ENCODE peak calls at places on chromosomes 6 and 20, in six cellular contexts. G is A549, A is Peyer's patch, F is astrocyte, Y is AG10803, X is WERI-Rb-1. E is an unnamed sample.

GRCh38 chr20:47576516-47577033 is 74.9 kb downstream of the NCOA3 start:
- DNase-seq in G (peak), A (peak), F (peak), Y (peak), X (no peak), E (peak)

GRCh38 chr6:145199961-145200360 is 535.4 kb downstream of the EPM2A start:
- DNase-seq in G (no peak), A (no peak), F (peak), Y (peak), X (no peak), E (peak)

GRCh38 chr6:52877786-52878185 is 31.7 kb downstream of the GSTA3 start:
- DNase-seq in G (no peak), A (no peak), F (peak), Y (peak), X (no peak), E (no peak)

GRCh38 chr6:164243949-164244348 is 829.4 kb downstream of the QKI start:
- DNase-seq in G (no peak), A (no peak), F (peak), Y (no peak), X (no peak), E (no peak)

GRCh38 chr6:43803783-43804549 is 34.0 kb downstream of the VEGFA start:
- DNase-seq in G (no peak), A (peak), F (peak), Y (peak), X (no peak), E (peak)

GRCh38 chr6:128491041-128491642 is 29.3 kb downstream of the PTPRK start:
- DNase-seq in G (no peak), A (no peak), F (peak), Y (no peak), X (no peak), E (peak)

GRCh38 chr20:58647814-58648501 is 3.1 kb upstream of the STX16 start:
- DNase-seq in G (no peak), A (no peak), F (peak), Y (peak), X (no peak), E (peak)

GRCh38 chr6:1311400-1312192 is at the start of gene FOXQ1:
- DNase-seq in G (no peak), A (peak), F (no peak), Y (no peak), X (peak), E (peak)

GRCh38 chr6:112320561-112321300 is 26.4 kb upstream of the RFPL4B start:
- DNase-seq in G (no peak), A (no peak), F (no peak), Y (no peak), X (no peak), E (peak)

GRCh38 chr20:25199473-25200265 is 4.2 kb downstream of the ENTPD6 start:
- DNase-seq in G (no peak), A (no peak), F (no peak), Y (no peak), X (no peak), E (no peak)

GRCh38 chr6:151255811-151256210 is 16.0 kb downstream of the AKAP12 start:
- DNase-seq in G (no peak), A (no peak), F (no peak), Y (no peak), X (no peak), E (no peak)

GRCh38 chr20:30376767-30377658 is 880.5 kb upstream of the DEFB115 start:
- DNase-seq in G (peak), A (peak), F (peak), Y (peak), X (peak), E (peak)

GRCh38 chr20:47468290-47469050 is 33.2 kb upstream of the NCOA3 start:
- DNase-seq in G (no peak), A (no peak), F (no peak), Y (no peak), X (no peak), E (no peak)

GRCh38 chr20:61600061-61600460 is 348.0 kb downstream of the CDH4 start:
- DNase-seq in G (no peak), A (no peak), F (no peak), Y (no peak), X (no peak), E (no peak)

GRCh38 chr6:71289039-71289801 is 609 bp downstream of the OGFRL1 start:
- DNase-seq in G (no peak), A (peak), F (peak), Y (peak), X (no peak), E (peak)

GRCh38 chr20:62409935-62410741 is 3.1 kb upstream of the CABLES2 start:
- DNase-seq in G (peak), A (peak), F (no peak), Y (peak), X (peak), E (peak)

GRCh38 chr6:137728386-137729349 is 138.4 kb upstream of the TNFAIP3 start:
- DNase-seq in G (no peak), A (no peak), F (peak), Y (peak), X (no peak), E (peak)

GRCh38 chr6:112033824-112034223 is 20.1 kb upstream of the CCN6 start:
- DNase-seq in G (no peak), A (no peak), F (no peak), Y (no peak), X (no peak), E (no peak)

GRCh38 chr6:13813621-13814175 is 659 bp downstream of the MCUR1 start:
- DNase-seq in G (peak), A (peak), F (peak), Y (peak), X (peak), E (peak)

GRCh38 chr20:24633026-24633425 is 163.6 kb downstream of the SYNDIG1 start:
- DNase-seq in G (no peak), A (no peak), F (peak), Y (peak), X (no peak), E (no peak)

GRCh38 chr20:36548006-36548315 is 6.6 kb downstream of the MYL9 start:
- DNase-seq in G (no peak), A (no peak), F (no peak), Y (no peak), X (peak), E (no peak)

GRCh38 chr6:96947055-96947454 is 22.5 kb downstream of the KLHL32 start:
- DNase-seq in G (no peak), A (no peak), F (no peak), Y (no peak), X (no peak), E (no peak)

GRCh38 chr6:24489881-24490280 is 503 bp upstream of the GPLD1 start:
- DNase-seq in G (no peak), A (no peak), F (peak), Y (peak), X (peak), E (peak)

GRCh38 chr6:42696526-42697267 is 25.7 kb downstream of the PRPH2 start:
- DNase-seq in G (no peak), A (no peak), F (peak), Y (peak), X (no peak), E (peak)

GRCh38 chr6:11718461-11718860 is 60.1 kb downstream of the ADTRP start:
- DNase-seq in G (no peak), A (no peak), F (no peak), Y (peak), X (no peak), E (no peak)

GRCh38 chr6:109491207-109491938 is 8.4 kb upstream of the ZBTB24 start:
- DNase-seq in G (no peak), A (no peak), F (peak), Y (no peak), X (no peak), E (no peak)

GRCh38 chr20:1163653-1164052 is 21.1 kb downstream of the TMEM74B start:
- DNase-seq in G (no peak), A (no peak), F (no peak), Y (no peak), X (no peak), E (no peak)

GRCh38 chr6:144878577-144878976 is 593.4 kb downstream of the UTRN start:
- DNase-seq in G (no peak), A (no peak), F (no peak), Y (no peak), X (no peak), E (no peak)

GRCh38 chr6:44257753-44258324 is 511 bp upstream of the SLC35B2 start:
- DNase-seq in G (no peak), A (no peak), F (no peak), Y (no peak), X (no peak), E (no peak)

GRCh38 chr6:154606457-154606856 is 96.0 kb upstream of the CNKSR3 start:
- DNase-seq in G (no peak), A (no peak), F (no peak), Y (no peak), X (no peak), E (no peak)

GRCh38 chr6:100780648-100781047 is 100.5 kb downstream of the ASCC3 start:
- DNase-seq in G (no peak), A (no peak), F (no peak), Y (no peak), X (no peak), E (peak)

GRCh38 chr6:100774681-100775080 is 106.4 kb downstream of the ASCC3 start:
- DNase-seq in G (no peak), A (no peak), F (no peak), Y (peak), X (no peak), E (no peak)

DNA sequence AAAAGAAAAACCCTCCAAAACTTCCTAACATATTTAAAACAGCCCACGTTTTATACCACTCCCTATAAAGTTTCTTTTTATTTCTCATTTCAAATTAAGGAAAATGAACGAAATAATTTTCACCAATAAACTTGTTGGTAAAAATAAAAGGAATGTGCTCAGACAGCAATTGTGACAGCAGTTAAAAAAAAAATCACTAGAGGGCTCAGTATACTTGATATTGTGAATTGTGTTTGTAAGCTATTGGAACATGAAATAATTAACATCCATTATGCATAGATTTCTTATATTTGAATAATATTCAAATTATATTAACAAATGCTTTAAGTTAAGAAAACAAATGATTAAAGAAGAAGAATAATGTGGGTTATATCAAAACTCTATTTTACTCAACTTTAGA is 105.5 kb downstream of the ASCC3 start:
- DNase-seq in G (no peak), A (no peak), F (no peak), Y (peak), X (no peak), E (peak)
- TF ChIP-seq CTCF in G (no peak), A (no peak), F (no peak), Y (no peak), X (no peak), E (peak)

GRCh38 chr6:28090902-28091586 is 10.7 kb downstream of the ZNF165 start:
- DNase-seq in G (no peak), A (no peak), F (no peak), Y (no peak), X (peak), E (no peak)
- H3K4me3 ChIP-seq in G (no peak), A (peak), F (no peak), Y (peak), X (peak), E (peak)

DNA sequence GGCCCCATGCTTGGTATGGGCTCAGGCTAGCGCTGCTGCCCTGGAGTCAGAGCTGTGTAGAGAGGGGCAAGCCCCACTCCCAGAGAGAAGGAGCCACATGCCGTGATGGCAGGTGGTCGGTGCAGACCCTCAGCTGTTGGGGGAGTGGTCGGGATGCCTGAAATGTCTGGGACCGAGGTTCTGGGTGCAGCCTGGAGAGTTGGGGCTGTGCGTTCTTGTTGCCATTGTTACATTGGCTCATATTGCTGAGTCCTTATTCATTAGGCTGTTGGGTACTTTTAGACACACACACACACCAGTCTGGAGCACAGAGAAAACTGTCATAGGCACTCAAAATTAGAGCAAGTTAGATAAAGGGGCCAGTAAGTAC is 83.9 kb downstream of the UNC5CL start:
- DNase-seq in G (no peak), A (no peak), F (no peak), Y (no peak), X (no peak), E (no peak)
- TF ChIP-seq CTCF in G (no peak), A (no peak), F (no peak), Y (no peak), X (no peak), E (no peak)

GRCh38 chr20:3084283-3084985 is at the start of gene AVP:
- DNase-seq in G (no peak), A (peak), F (no peak), Y (no peak), X (no peak), E (no peak)
- H3K4me3 ChIP-seq in G (no peak), A (no peak), F (no peak), Y (no peak), X (no peak), E (no peak)

DNA sequence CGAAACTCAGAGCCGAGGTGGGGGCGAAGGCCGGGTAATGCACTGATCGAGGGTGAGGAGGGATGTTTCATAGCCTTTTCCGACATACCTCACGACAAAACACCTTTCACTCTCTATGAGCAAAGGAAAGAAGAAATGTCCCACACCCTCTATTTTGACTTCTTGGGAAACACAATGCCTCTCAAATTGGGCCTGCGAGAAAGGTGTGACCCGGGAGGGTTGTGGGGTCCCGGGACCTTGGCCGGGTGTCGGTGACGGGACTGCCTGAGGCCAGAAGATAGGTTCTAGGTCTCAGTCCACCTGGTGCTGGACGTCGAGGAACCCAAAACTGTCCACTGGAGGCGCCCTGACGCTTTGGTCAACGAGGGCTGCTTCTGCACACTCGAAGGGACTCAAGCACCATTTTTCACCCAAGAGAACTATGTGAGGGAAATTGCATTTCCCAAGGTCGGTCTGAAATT is 41.1 kb upstream of the OSTM1 start:
- DNase-seq in G (peak), A (peak), F (no peak), Y (peak), X (peak), E (peak)
- TF ChIP-seq CTCF in G (peak), A (peak), F (peak), Y (peak), X (peak), E (peak)

GRCh38 chr6:3206339-3207015 is 21.0 kb downstream of the TUBB2B start:
- DNase-seq in G (no peak), A (no peak), F (no peak), Y (no peak), X (no peak), E (no peak)

GRCh38 chr6:3210024-3210610 is 17.3 kb downstream of the TUBB2B start:
- DNase-seq in G (no peak), A (no peak), F (no peak), Y (no peak), X (no peak), E (no peak)

GRCh38 chr6:3208096-3208774 is 19.2 kb downstream of the TUBB2B start:
- DNase-seq in G (no peak), A (no peak), F (peak), Y (peak), X (no peak), E (peak)

GRCh38 chr6:3209114-3210023 is 18.1 kb downstream of the TUBB2B start:
- DNase-seq in G (peak), A (peak), F (peak), Y (peak), X (peak), E (peak)

GRCh38 chr6:3208775-3209113 is 18.7 kb downstream of the TUBB2B start:
- DNase-seq in G (no peak), A (no peak), F (no peak), Y (no peak), X (no peak), E (no peak)
- H3K4me3 ChIP-seq in G (peak), A (no peak), F (peak), Y (peak), X (peak), E (peak)